ENCODE peak calls at places on chromosomes 1 and 21, in nine cellular contexts. One of them, this sample, is unnamed.

GRCh38 chr1:160916666-160917065 is 31.7 kb upstream of the ITLN1 start:
- DNase-seq in keratinocyte: no peak
- DNase-seq in body of pancreas: no peak
- DNase-seq in heart left ventricle: no peak
- DNase-seq in brain microvascular endothelial cell: no peak
- DNase-seq in Calu3: no peak
- DNase-seq in AG09309: no peak
- DNase-seq in pancreas: no peak
- DNase-seq in nephron progenitor cell: no peak
- DNase-seq in this sample: no peak

GRCh38 chr1:20058531-20058930 is 11.5 kb upstream of the PLA2G5 start:
- DNase-seq in keratinocyte: peak
- DNase-seq in body of pancreas: no peak
- DNase-seq in heart left ventricle: no peak
- DNase-seq in brain microvascular endothelial cell: peak
- DNase-seq in Calu3: peak
- DNase-seq in AG09309: peak
- DNase-seq in pancreas: no peak
- DNase-seq in nephron progenitor cell: no peak
- DNase-seq in this sample: no peak

GRCh38 chr1:47578862-47579419 is 141.1 kb downstream of the FOXD2 start:
- DNase-seq in keratinocyte: no peak
- DNase-seq in body of pancreas: no peak
- DNase-seq in heart left ventricle: no peak
- DNase-seq in brain microvascular endothelial cell: no peak
- DNase-seq in Calu3: no peak
- DNase-seq in AG09309: no peak
- DNase-seq in pancreas: no peak
- DNase-seq in nephron progenitor cell: no peak
- DNase-seq in this sample: no peak

GRCh38 chr21:33246963-33247362 is 17.2 kb downstream of the IFNAR2 start:
- DNase-seq in keratinocyte: no peak
- DNase-seq in body of pancreas: no peak
- DNase-seq in heart left ventricle: no peak
- DNase-seq in brain microvascular endothelial cell: no peak
- DNase-seq in Calu3: no peak
- DNase-seq in AG09309: no peak
- DNase-seq in pancreas: no peak
- DNase-seq in nephron progenitor cell: no peak
- DNase-seq in this sample: no peak

GRCh38 chr1:220274122-220274855 is 2.0 kb upstream of the RAB3GAP2 start:
- DNase-seq in keratinocyte: no peak
- DNase-seq in body of pancreas: no peak
- DNase-seq in heart left ventricle: no peak
- DNase-seq in brain microvascular endothelial cell: no peak
- DNase-seq in Calu3: no peak
- DNase-seq in AG09309: peak
- DNase-seq in pancreas: no peak
- DNase-seq in nephron progenitor cell: no peak
- DNase-seq in this sample: no peak

GRCh38 chr1:244450597-244451538 is 841 bp downstream of the ADSS2 start:
- DNase-seq in keratinocyte: no peak
- DNase-seq in body of pancreas: peak
- DNase-seq in heart left ventricle: peak
- DNase-seq in brain microvascular endothelial cell: peak
- DNase-seq in Calu3: peak
- DNase-seq in AG09309: no peak
- DNase-seq in pancreas: peak
- DNase-seq in nephron progenitor cell: peak
- DNase-seq in this sample: peak

GRCh38 chr1:20666804-20667203 is 5.6 kb upstream of the DDOST start:
- DNase-seq in keratinocyte: peak
- DNase-seq in body of pancreas: no peak
- DNase-seq in heart left ventricle: no peak
- DNase-seq in brain microvascular endothelial cell: no peak
- DNase-seq in Calu3: no peak
- DNase-seq in AG09309: no peak
- DNase-seq in pancreas: no peak
- DNase-seq in nephron progenitor cell: no peak
- DNase-seq in this sample: no peak

GRCh38 chr1:6259491-6260362 is 1.2 kb downstream of the GPR153 start:
- DNase-seq in keratinocyte: peak
- DNase-seq in body of pancreas: peak
- DNase-seq in heart left ventricle: peak
- DNase-seq in brain microvascular endothelial cell: peak
- DNase-seq in Calu3: peak
- DNase-seq in AG09309: no peak
- DNase-seq in pancreas: peak
- DNase-seq in nephron progenitor cell: peak
- DNase-seq in this sample: peak

GRCh38 chr21:42799516-42799915 is 79.8 kb downstream of the WDR4 start:
- DNase-seq in keratinocyte: peak
- DNase-seq in body of pancreas: no peak
- DNase-seq in heart left ventricle: no peak
- DNase-seq in brain microvascular endothelial cell: no peak
- DNase-seq in Calu3: peak
- DNase-seq in AG09309: no peak
- DNase-seq in pancreas: no peak
- DNase-seq in nephron progenitor cell: no peak
- DNase-seq in this sample: no peak

GRCh38 chr1:100006688-100007087 is 36.9 kb downstream of the SLC35A3 start:
- DNase-seq in keratinocyte: no peak
- DNase-seq in body of pancreas: no peak
- DNase-seq in heart left ventricle: no peak
- DNase-seq in brain microvascular endothelial cell: no peak
- DNase-seq in Calu3: no peak
- DNase-seq in AG09309: no peak
- DNase-seq in pancreas: no peak
- DNase-seq in nephron progenitor cell: no peak
- DNase-seq in this sample: no peak

GRCh38 chr21:15751561-15751960 is 21.8 kb downstream of the USP25 start:
- DNase-seq in keratinocyte: no peak
- DNase-seq in body of pancreas: no peak
- DNase-seq in heart left ventricle: no peak
- DNase-seq in brain microvascular endothelial cell: no peak
- DNase-seq in Calu3: no peak
- DNase-seq in AG09309: no peak
- DNase-seq in pancreas: no peak
- DNase-seq in nephron progenitor cell: no peak
- DNase-seq in this sample: no peak

DNA sequence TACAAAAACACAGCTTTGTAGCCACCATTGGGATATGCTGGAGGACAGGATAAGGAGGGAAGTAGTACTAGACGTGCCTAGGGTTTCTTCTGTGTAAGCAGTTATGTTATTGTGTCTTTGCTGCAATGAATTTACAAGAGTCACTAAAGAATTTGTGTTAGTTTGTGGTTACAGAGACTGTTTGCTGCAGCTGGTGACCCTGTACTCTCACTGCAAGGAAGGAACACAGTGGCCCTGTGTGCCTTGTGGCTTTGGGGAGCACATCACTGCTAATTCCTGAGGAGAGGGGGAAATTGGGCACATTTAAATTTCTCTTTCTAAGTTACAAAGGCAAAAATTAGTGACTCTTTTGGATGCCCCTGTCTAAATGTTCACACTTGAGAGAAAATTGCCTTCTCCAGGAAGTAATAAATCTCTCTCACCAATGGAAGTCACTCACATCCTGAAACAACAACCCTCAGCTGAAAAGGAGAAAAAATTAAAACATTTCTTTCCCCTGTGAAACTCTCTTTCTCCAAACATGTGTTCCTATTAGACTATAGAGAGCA is 32.1 kb upstream of the SPAG17 start:
- DNase-seq in keratinocyte: no peak
- DNase-seq in body of pancreas: no peak
- DNase-seq in heart left ventricle: no peak
- DNase-seq in brain microvascular endothelial cell: no peak
- DNase-seq in Calu3: no peak
- DNase-seq in AG09309: no peak
- DNase-seq in pancreas: no peak
- DNase-seq in nephron progenitor cell: no peak
- DNase-seq in this sample: no peak
- TF ChIP-seq CTCF in keratinocyte: no peak
- TF ChIP-seq CTCF in body of pancreas: no peak
- TF ChIP-seq CTCF in heart left ventricle: no peak
- TF ChIP-seq CTCF in brain microvascular endothelial cell: no peak
- TF ChIP-seq CTCF in Calu3: no peak
- TF ChIP-seq CTCF in AG09309: no peak
- TF ChIP-seq CTCF in pancreas: no peak
- TF ChIP-seq CTCF in nephron progenitor cell: no peak
- TF ChIP-seq CTCF in this sample: no peak

DNA sequence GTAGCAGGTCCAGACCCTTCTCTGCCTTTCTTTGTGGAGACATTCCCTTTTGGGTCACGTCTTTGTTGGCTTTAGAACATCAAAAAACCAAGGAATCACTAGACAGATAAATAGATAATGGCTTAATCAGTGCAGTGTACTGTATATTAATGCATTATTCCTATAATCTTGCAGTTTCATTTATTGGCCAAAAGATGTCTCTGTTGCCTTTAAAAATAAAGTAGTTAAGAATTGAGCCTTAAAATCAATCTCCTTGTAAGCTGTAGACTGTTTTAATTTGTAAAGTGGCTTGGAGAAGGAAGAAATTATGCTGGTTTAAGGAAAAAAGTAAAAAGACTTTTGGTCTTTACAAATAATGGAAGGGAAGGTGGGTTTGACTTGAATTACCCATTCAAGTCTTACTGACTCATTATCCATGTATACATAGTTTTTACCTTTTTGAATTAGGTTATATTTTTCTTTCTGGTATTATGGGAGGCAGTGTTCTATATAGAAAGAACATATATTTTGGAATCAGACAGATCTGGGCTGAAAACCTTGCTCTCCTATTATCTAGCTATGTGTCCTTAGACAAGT is 84.6 kb downstream of the VPS13D start:
- DNase-seq in keratinocyte: no peak
- DNase-seq in body of pancreas: no peak
- DNase-seq in heart left ventricle: no peak
- DNase-seq in brain microvascular endothelial cell: no peak
- DNase-seq in Calu3: no peak
- DNase-seq in AG09309: no peak
- DNase-seq in pancreas: no peak
- DNase-seq in nephron progenitor cell: no peak
- DNase-seq in this sample: peak
- TF ChIP-seq CTCF in keratinocyte: no peak
- TF ChIP-seq CTCF in body of pancreas: peak
- TF ChIP-seq CTCF in heart left ventricle: peak
- TF ChIP-seq CTCF in brain microvascular endothelial cell: peak
- TF ChIP-seq CTCF in Calu3: no peak
- TF ChIP-seq CTCF in AG09309: no peak
- TF ChIP-seq CTCF in pancreas: no peak
- TF ChIP-seq CTCF in nephron progenitor cell: peak
- TF ChIP-seq CTCF in this sample: no peak

GRCh38 chr1:173491508-173491907 is 14.4 kb downstream of the PRDX6 start:
- DNase-seq in keratinocyte: no peak
- DNase-seq in body of pancreas: no peak
- DNase-seq in heart left ventricle: no peak
- DNase-seq in brain microvascular endothelial cell: no peak
- DNase-seq in Calu3: no peak
- DNase-seq in AG09309: no peak
- DNase-seq in pancreas: no peak
- DNase-seq in nephron progenitor cell: no peak
- DNase-seq in this sample: no peak

GRCh38 chr1:173502104-173502503 is 25.0 kb downstream of the PRDX6 start:
- DNase-seq in keratinocyte: no peak
- DNase-seq in body of pancreas: no peak
- DNase-seq in heart left ventricle: no peak
- DNase-seq in brain microvascular endothelial cell: no peak
- DNase-seq in Calu3: no peak
- DNase-seq in AG09309: no peak
- DNase-seq in pancreas: no peak
- DNase-seq in nephron progenitor cell: no peak
- DNase-seq in this sample: no peak

GRCh38 chr1:173499729-173500128 is 22.6 kb downstream of the PRDX6 start:
- DNase-seq in keratinocyte: no peak
- DNase-seq in body of pancreas: no peak
- DNase-seq in heart left ventricle: no peak
- DNase-seq in brain microvascular endothelial cell: no peak
- DNase-seq in Calu3: no peak
- DNase-seq in AG09309: no peak
- DNase-seq in pancreas: no peak
- DNase-seq in nephron progenitor cell: no peak
- DNase-seq in this sample: no peak

DNA sequence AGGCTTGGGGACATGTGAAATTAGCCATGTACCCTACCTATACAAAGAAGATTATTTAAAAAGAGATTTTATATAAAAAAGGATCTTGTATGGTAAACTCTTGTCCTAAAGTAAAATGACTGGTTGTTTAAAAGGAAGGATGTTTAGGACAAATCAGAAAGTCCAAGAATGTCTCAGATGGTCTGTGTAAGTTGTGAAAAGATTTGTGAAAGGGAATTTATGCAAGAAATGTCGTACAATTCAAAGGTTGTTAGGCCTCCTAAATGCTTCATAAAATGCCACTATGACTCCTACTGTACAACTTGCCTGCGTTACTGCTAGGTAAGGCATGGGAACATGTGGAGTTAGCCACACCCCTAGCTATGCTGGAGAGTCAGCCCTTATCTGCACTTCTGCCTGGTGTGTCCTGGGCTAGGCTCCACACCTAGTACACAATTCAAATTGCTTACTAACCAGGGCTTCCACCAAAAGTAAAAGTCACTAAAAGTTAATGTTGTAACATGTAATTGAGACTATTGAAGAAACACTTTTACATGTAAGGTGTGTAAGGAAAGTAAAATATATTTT is 19.7 kb downstream of the PRDX6 start:
- DNase-seq in keratinocyte: no peak
- DNase-seq in body of pancreas: no peak
- DNase-seq in heart left ventricle: no peak
- DNase-seq in brain microvascular endothelial cell: no peak
- DNase-seq in Calu3: no peak
- DNase-seq in AG09309: no peak
- DNase-seq in pancreas: no peak
- DNase-seq in nephron progenitor cell: no peak
- DNase-seq in this sample: no peak
- TF ChIP-seq CTCF in keratinocyte: no peak
- TF ChIP-seq CTCF in body of pancreas: no peak
- TF ChIP-seq CTCF in heart left ventricle: no peak
- TF ChIP-seq CTCF in brain microvascular endothelial cell: no peak
- TF ChIP-seq CTCF in Calu3: no peak
- TF ChIP-seq CTCF in AG09309: no peak
- TF ChIP-seq CTCF in pancreas: no peak
- TF ChIP-seq CTCF in nephron progenitor cell: no peak
- TF ChIP-seq CTCF in this sample: no peak

DNA sequence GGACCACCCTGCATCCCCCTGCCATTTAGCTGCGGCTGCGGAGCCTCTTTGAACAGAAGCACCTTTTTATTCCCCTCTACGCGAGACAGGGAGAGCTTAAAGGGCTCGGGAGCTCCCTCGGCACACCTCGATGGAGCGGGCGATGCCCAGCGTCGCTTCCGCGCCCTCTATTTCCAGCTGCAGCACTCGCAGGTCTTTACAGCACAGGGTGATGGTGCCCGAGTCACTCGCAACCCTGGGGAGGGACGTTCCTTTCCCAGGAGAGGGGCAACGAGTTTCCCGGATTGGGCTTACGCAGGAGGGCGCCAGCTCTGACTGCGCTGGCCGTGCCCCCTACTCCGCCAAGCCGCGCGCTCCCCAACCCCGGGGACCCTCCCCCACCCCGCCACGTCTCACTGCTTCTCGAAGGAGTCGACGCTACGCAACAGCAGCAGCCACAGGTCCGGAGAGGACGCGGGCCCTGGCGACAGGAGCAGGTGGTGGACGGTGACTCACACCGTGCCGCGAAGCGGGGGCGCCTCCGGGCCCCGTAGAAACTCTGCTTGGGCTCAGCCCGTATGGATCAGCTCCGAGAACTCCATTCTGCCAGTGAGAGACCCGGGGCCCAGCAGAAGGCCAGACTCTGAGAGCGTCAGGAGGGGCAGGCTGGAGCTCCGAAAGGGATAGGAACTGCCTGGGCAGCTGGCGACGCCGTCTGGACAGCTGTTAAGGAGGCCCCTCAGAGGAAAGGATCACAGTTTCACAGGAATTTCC is 5.8 kb upstream of the FAM167B start:
- DNase-seq in keratinocyte: no peak
- DNase-seq in body of pancreas: peak
- DNase-seq in heart left ventricle: peak
- DNase-seq in brain microvascular endothelial cell: peak
- DNase-seq in Calu3: peak
- DNase-seq in AG09309: no peak
- DNase-seq in pancreas: peak
- DNase-seq in nephron progenitor cell: peak
- DNase-seq in this sample: peak
- TF ChIP-seq CTCF in keratinocyte: peak
- TF ChIP-seq CTCF in body of pancreas: no peak
- TF ChIP-seq CTCF in heart left ventricle: no peak
- TF ChIP-seq CTCF in brain microvascular endothelial cell: peak
- TF ChIP-seq CTCF in Calu3: no peak
- TF ChIP-seq CTCF in AG09309: peak
- TF ChIP-seq CTCF in pancreas: no peak
- TF ChIP-seq CTCF in nephron progenitor cell: no peak
- TF ChIP-seq CTCF in this sample: no peak